ENCODE peak calls at places on chromosomes 2 and 18, in six cellular contexts. W is stomach, X is fibroblast of lung, G is hepatocyte, H is endothelial cell of umbilical vein, E is uterus. N is an unnamed sample. For H3K4me1 and H3K27me3, the result is how much of the 10 kb centered on the place peaks cover.

GRCh38 chr2:222283634-222284033 is 15.2 kb downstream of the PAX3 start:
- DNase-seq in E (no peak), X (no peak), H (no peak), W (no peak), G (no peak), N (no peak)

GRCh38 chr2:58204195-58204959 is 36.7 kb downstream of the FANCL start:
- DNase-seq in W (no peak), X (no peak), G (no peak), H (peak), E (no peak), N (no peak)

GRCh38 chr2:172084734-172085459 is 410 bp upstream of the DLX1 start:
- DNase-seq in G (peak), E (peak), W (peak), X (peak), H (peak), N (peak)

GRCh38 chr2:59680863-59681262 is 872.6 kb downstream of the BCL11A start:
- DNase-seq in E (no peak), G (no peak), X (peak), W (no peak), H (no peak), N (no peak)

GRCh38 chr2:80328033-80328635 is 23.6 kb upstream of the LRRTM1 start:
- DNase-seq in H (no peak), X (no peak), E (no peak), G (no peak), W (no peak), N (no peak)

GRCh38 chr2:10045561-10046355 is 2.4 kb downstream of the KLF11 start:
- DNase-seq in E (no peak), X (no peak), G (no peak), H (no peak), W (peak), N (no peak)

GRCh38 chr2:9895669-9896068 is 52.4 kb downstream of the TAF1B start:
- DNase-seq in E (no peak), X (no peak), H (peak), G (peak), W (no peak), N (peak)

GRCh38 chr2:172178035-172178434 is 75.3 kb upstream of the DLX2 start:
- DNase-seq in W (no peak), G (no peak), X (peak), H (peak), E (no peak), N (peak)

GRCh38 chr2:141534671-141535359 is 596.0 kb downstream of the LRP1B start:
- DNase-seq in G (no peak), H (peak), W (no peak), E (no peak), X (no peak), N (no peak)

GRCh38 chr2:23404426-23404825 is 19.4 kb downstream of the KLHL29 start:
- DNase-seq in G (peak), E (peak), H (peak), W (no peak), X (peak), N (peak)

GRCh38 chr2:127569274-127570065 is 34.0 kb downstream of the MYO7B start:
- DNase-seq in X (peak), H (peak), G (no peak), W (no peak), E (no peak), N (no peak)

GRCh38 chr18:74831571-74832250 is 234.0 kb downstream of the ZNF407 start:
- DNase-seq in H (no peak), W (no peak), G (no peak), E (no peak), X (peak), N (peak)

GRCh38 chr2:170587117-170587516 is 128.0 kb upstream of the SP5 start:
- DNase-seq in G (no peak), W (no peak), E (no peak), X (no peak), H (no peak), N (no peak)

GRCh38 chr2:108288534-108289106 is at the start of gene SULT1C2:
- DNase-seq in E (no peak), X (peak), H (no peak), G (peak), W (peak), N (no peak)

GRCh38 chr2:207662203-207662602 is 37.0 kb upstream of the METTL21A start:
- DNase-seq in W (no peak), H (no peak), E (no peak), G (no peak), X (no peak), N (no peak)

GRCh38 chr2:75560022-75560767 is 544 bp downstream of the EVA1A start:
- DNase-seq in G (peak), H (peak), W (no peak), X (peak), E (no peak), N (peak)

DNA sequence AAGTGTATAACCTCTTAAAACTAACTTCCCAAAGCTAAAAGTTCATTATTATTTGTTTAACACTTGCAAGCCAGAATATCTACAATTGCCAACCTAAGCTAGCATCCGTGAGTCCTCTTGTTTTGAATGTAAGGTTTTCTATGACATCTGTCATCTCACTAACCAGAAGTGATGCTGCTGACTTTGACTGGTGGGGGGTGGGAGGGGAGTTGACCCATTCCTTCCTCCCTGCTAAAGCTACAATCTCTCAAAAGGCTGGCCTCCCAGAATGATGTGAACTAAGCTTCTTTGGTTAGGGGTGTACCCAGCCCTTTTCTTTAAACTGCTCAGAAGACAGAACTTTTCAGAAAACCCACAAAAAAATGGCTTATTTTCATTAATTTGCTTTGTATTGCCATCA is 280.6 kb downstream of the ZEB2 start:
- DNase-seq in G (no peak), E (no peak), H (no peak), X (no peak), W (no peak), N (no peak)
- H3K4me1 ChIP-seq in G (under half), E (under half), H (under half), X (under half), W (under half), N (under half)

GRCh38 chr2:62321370-62321769 is 125.5 kb downstream of the B3GNT2 start:
- DNase-seq in H (no peak), W (no peak), G (no peak), X (no peak), E (no peak), N (no peak)
- TF ChIP-seq CTCF in H (no peak), W (no peak), G (no peak), X (no peak), E (no peak), N (no peak)

GRCh38 chr2:31735716-31736115 is 155.0 kb upstream of the SRD5A2 start:
- DNase-seq in W (no peak), X (no peak), G (no peak), E (no peak), H (no peak), N (no peak)

GRCh38 chr2:31739156-31739555 is 158.4 kb upstream of the SRD5A2 start:
- DNase-seq in W (no peak), X (no peak), G (no peak), H (no peak), E (no peak), N (no peak)

GRCh38 chr2:31736695-31737454 is 156.1 kb upstream of the SRD5A2 start:
- DNase-seq in E (no peak), H (no peak), G (no peak), X (no peak), W (peak), N (no peak)
- H3K27me3 ChIP-seq in E (under half), H (under half), G (under half), X (under half), W (under half), N (under half)

GRCh38 chr2:201126308-201127127 is 10.6 kb downstream of the CFLAR start:
- DNase-seq in G (no peak), E (no peak), X (peak), H (peak), W (no peak), N (no peak)
- H3K4me1 ChIP-seq in G (under half), E (under half), X (under half), H (half or more), W (half or more), N (under half)

DNA sequence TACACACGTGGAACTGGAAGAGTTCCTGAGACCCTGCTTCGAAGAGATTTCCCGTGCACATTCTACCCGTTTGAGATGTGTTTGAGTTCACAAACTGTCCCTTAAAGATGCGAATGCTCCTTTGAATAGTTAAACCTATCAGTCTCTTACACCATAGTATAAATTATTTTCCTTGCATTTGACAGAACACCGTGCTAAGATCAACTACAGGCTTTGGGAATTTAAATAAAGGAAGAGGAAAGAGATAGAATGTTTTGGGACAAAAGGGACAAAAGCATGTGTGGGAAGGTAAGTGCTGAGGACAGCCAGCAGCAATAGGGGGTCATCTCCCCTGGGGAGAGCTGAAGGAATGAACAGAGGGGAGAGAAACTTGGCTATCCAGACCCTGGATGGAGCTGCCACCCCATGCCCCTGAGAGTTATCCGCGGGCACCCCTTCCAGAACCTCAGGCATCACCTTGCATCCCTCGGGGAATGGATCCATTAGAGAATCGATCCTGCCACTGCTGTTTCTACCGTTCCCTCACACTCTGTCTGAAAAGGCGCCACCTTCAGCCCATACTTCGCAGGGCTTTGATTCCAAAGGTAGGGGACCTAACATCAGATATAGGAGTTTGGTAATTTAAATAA is 890 bp upstream of the ADCY3 start:
- DNase-seq in H (peak), X (no peak), W (no peak), G (no peak), E (no peak), N (peak)
- TF ChIP-seq CTCF in H (peak), X (peak), W (no peak), G (peak), E (no peak), N (peak)

GRCh38 chr2:110682872-110683271 is 5.0 kb upstream of the BUB1 start:
- DNase-seq in X (no peak), G (no peak), E (no peak), W (no peak), H (no peak), N (no peak)
- H3K27me3 ChIP-seq in X (under half), G (under half), E (under half), W (under half), H (under half), N (under half)

GRCh38 chr18:63199743-63200241 is 119.8 kb downstream of the BCL2 start:
- DNase-seq in G (no peak), X (no peak), H (no peak), W (no peak), E (no peak), N (peak)
- H3K4me1 ChIP-seq in G (under half), X (under half), H (under half), W (under half), E (under half), N (under half)

DNA sequence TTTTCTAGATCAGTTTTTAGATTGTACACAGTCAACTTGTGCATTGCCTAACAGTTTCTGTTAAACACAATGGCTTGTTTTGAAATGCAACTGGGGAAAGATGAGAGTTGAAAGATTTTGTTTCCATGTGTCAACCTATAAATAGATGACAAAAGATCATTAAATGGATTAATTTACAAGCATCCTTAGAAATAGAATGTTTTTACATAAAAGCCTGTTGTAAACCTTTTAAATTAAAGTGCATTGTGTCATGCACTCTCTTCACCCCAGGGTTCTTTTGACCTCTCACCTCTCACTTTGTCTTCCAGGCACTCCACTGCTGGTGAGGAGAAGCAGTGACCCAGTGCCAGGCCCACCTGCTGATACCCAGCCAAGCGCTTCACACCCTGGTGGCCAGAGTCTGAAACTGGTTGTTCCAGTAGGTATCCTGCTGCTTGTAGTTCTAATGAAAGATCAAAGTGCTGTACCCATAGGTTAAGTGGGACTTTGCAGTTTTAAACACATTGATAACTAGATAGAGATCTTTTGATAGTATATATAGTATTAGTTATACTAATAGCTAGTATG is 502.1 kb downstream of the PARD3B start:
- DNase-seq in X (no peak), W (no peak), H (no peak), E (no peak), G (no peak), N (no peak)
- TF ChIP-seq CTCF in X (no peak), W (no peak), H (no peak), E (no peak), G (no peak), N (no peak)